ENCODE peak calls at places on chromosomes 2 and 18, in seven cellular contexts. One of them, this sample, is unnamed.

GRCh38 chr18:79496237-79496977 is 100.7 kb downstream of the NFATC1 start:
- DNase-seq in caudate nucleus: no peak
- DNase-seq in GM13976: no peak
- DNase-seq in EH: no peak
- DNase-seq in Panc1: no peak
- DNase-seq in NCI-H524: no peak
- DNase-seq in activated CD4-positive, alpha-beta T cell treated with anti-CD3 and anti-CD28 coated beads, Interleukin-2, amount 10 ng/mL, durations not matched to agents 7 days and 5 days: no peak
- DNase-seq in this sample: no peak

GRCh38 chr2:223563462-223563861 is 38.7 kb downstream of the SCG2 start:
- DNase-seq in NCI-H524: no peak
- DNase-seq in Panc1: peak
- DNase-seq in EH: peak
- DNase-seq in caudate nucleus: no peak
- DNase-seq in GM13976: no peak
- DNase-seq in activated CD4-positive, alpha-beta T cell treated with anti-CD3 and anti-CD28 coated beads, Interleukin-2, amount 10 ng/mL, durations not matched to agents 7 days and 5 days: no peak
- DNase-seq in this sample: no peak

GRCh38 chr2:37982147-37982582 is 57.1 kb downstream of the RMDN2 start:
- DNase-seq in activated CD4-positive, alpha-beta T cell treated with anti-CD3 and anti-CD28 coated beads, Interleukin-2, amount 10 ng/mL, durations not matched to agents 7 days and 5 days: peak
- DNase-seq in EH: peak
- DNase-seq in caudate nucleus: peak
- DNase-seq in Panc1: peak
- DNase-seq in GM13976: peak
- DNase-seq in NCI-H524: peak
- DNase-seq in this sample: peak

GRCh38 chr2:137910641-137911040 is 53.6 kb upstream of the HNMT start:
- DNase-seq in NCI-H524: peak
- DNase-seq in activated CD4-positive, alpha-beta T cell treated with anti-CD3 and anti-CD28 coated beads, Interleukin-2, amount 10 ng/mL, durations not matched to agents 7 days and 5 days: no peak
- DNase-seq in caudate nucleus: no peak
- DNase-seq in EH: peak
- DNase-seq in Panc1: no peak
- DNase-seq in GM13976: peak
- DNase-seq in this sample: no peak

GRCh38 chr18:37762076-37762475 is 196.5 kb upstream of the CELF4 start:
- DNase-seq in NCI-H524: no peak
- DNase-seq in caudate nucleus: no peak
- DNase-seq in EH: no peak
- DNase-seq in activated CD4-positive, alpha-beta T cell treated with anti-CD3 and anti-CD28 coated beads, Interleukin-2, amount 10 ng/mL, durations not matched to agents 7 days and 5 days: no peak
- DNase-seq in GM13976: no peak
- DNase-seq in Panc1: no peak
- DNase-seq in this sample: no peak

GRCh38 chr2:172931923-172932520 is 143.6 kb upstream of the MAP3K20 start:
- DNase-seq in caudate nucleus: peak
- DNase-seq in GM13976: peak
- DNase-seq in activated CD4-positive, alpha-beta T cell treated with anti-CD3 and anti-CD28 coated beads, Interleukin-2, amount 10 ng/mL, durations not matched to agents 7 days and 5 days: peak
- DNase-seq in Panc1: peak
- DNase-seq in NCI-H524: peak
- DNase-seq in EH: peak
- DNase-seq in this sample: no peak

GRCh38 chr2:102520009-102520408 is 47.0 kb downstream of the SLC9A4 start:
- DNase-seq in GM13976: peak
- DNase-seq in EH: peak
- DNase-seq in caudate nucleus: no peak
- DNase-seq in NCI-H524: peak
- DNase-seq in activated CD4-positive, alpha-beta T cell treated with anti-CD3 and anti-CD28 coated beads, Interleukin-2, amount 10 ng/mL, durations not matched to agents 7 days and 5 days: peak
- DNase-seq in Panc1: no peak
- DNase-seq in this sample: no peak

GRCh38 chr2:30148850-30149249 is 2.0 kb downstream of the YPEL5 start:
- DNase-seq in Panc1: no peak
- DNase-seq in caudate nucleus: no peak
- DNase-seq in EH: no peak
- DNase-seq in GM13976: no peak
- DNase-seq in NCI-H524: no peak
- DNase-seq in activated CD4-positive, alpha-beta T cell treated with anti-CD3 and anti-CD28 coated beads, Interleukin-2, amount 10 ng/mL, durations not matched to agents 7 days and 5 days: no peak
- DNase-seq in this sample: no peak

GRCh38 chr2:233209978-233210680 is 41.3 kb upstream of the ATG16L1 start:
- DNase-seq in GM13976: no peak
- DNase-seq in caudate nucleus: no peak
- DNase-seq in EH: peak
- DNase-seq in NCI-H524: no peak
- DNase-seq in activated CD4-positive, alpha-beta T cell treated with anti-CD3 and anti-CD28 coated beads, Interleukin-2, amount 10 ng/mL, durations not matched to agents 7 days and 5 days: no peak
- DNase-seq in Panc1: no peak
- DNase-seq in this sample: no peak

GRCh38 chr2:216732334-216732733 is 37.0 kb upstream of the IGFBP5 start:
- DNase-seq in NCI-H524: no peak
- DNase-seq in activated CD4-positive, alpha-beta T cell treated with anti-CD3 and anti-CD28 coated beads, Interleukin-2, amount 10 ng/mL, durations not matched to agents 7 days and 5 days: no peak
- DNase-seq in Panc1: no peak
- DNase-seq in EH: no peak
- DNase-seq in caudate nucleus: no peak
- DNase-seq in GM13976: no peak
- DNase-seq in this sample: no peak

GRCh38 chr18:58525517-58525916 is 103.4 kb downstream of the ALPK2 start:
- DNase-seq in GM13976: no peak
- DNase-seq in Panc1: no peak
- DNase-seq in caudate nucleus: no peak
- DNase-seq in NCI-H524: no peak
- DNase-seq in activated CD4-positive, alpha-beta T cell treated with anti-CD3 and anti-CD28 coated beads, Interleukin-2, amount 10 ng/mL, durations not matched to agents 7 days and 5 days: no peak
- DNase-seq in EH: peak
- DNase-seq in this sample: peak

GRCh38 chr2:70258532-70258875 is 567 bp downstream of the PCYOX1 start:
- DNase-seq in Panc1: no peak
- DNase-seq in activated CD4-positive, alpha-beta T cell treated with anti-CD3 and anti-CD28 coated beads, Interleukin-2, amount 10 ng/mL, durations not matched to agents 7 days and 5 days: no peak
- DNase-seq in EH: peak
- DNase-seq in GM13976: no peak
- DNase-seq in caudate nucleus: peak
- DNase-seq in NCI-H524: no peak
- DNase-seq in this sample: no peak

GRCh38 chr2:8575810-8576423 is 105.9 kb upstream of the ID2 start:
- DNase-seq in caudate nucleus: no peak
- DNase-seq in EH: no peak
- DNase-seq in GM13976: no peak
- DNase-seq in activated CD4-positive, alpha-beta T cell treated with anti-CD3 and anti-CD28 coated beads, Interleukin-2, amount 10 ng/mL, durations not matched to agents 7 days and 5 days: no peak
- DNase-seq in Panc1: no peak
- DNase-seq in NCI-H524: peak
- DNase-seq in this sample: no peak

GRCh38 chr2:178335218-178335617 is 115.8 kb downstream of the PRKRA start:
- DNase-seq in EH: no peak
- DNase-seq in caudate nucleus: no peak
- DNase-seq in NCI-H524: no peak
- DNase-seq in GM13976: no peak
- DNase-seq in activated CD4-positive, alpha-beta T cell treated with anti-CD3 and anti-CD28 coated beads, Interleukin-2, amount 10 ng/mL, durations not matched to agents 7 days and 5 days: no peak
- DNase-seq in Panc1: no peak
- DNase-seq in this sample: no peak

This sample was measured in GM12878.